ENCODE peak calls at places on chromosomes 12 and 14, in five cellular contexts. O is body of pancreas, I is adrenal gland, U is A549, A is kidney. J is an unnamed sample. For H3K4me1, the result is how much of the 10 kb centered on the place peaks cover.

GRCh38 chr12:131370791-131371579 is 339.9 kb upstream of the SFSWAP start:
- DNase-seq in I (no peak), U (no peak), O (no peak), A (no peak), J (no peak)

GRCh38 chr12:95319694-95320331 is 102.2 kb downstream of the VEZT start:
- DNase-seq in U (no peak), A (no peak), O (no peak), I (no peak), J (no peak)

GRCh38 chr12:122749569-122750332 is 2.9 kb upstream of the DENR start:
- DNase-seq in O (no peak), A (peak), U (peak), I (no peak), J (peak)

GRCh38 chr14:40911161-40911560 is 695.5 kb upstream of the LRFN5 start:
- DNase-seq in I (no peak), O (no peak), U (no peak), A (no peak), J (no peak)

GRCh38 chr12:53299101-53299453 is 418 bp upstream of the MYG1 start:
- DNase-seq in I (peak), U (peak), A (no peak), O (no peak), J (no peak)

GRCh38 chr12:95943231-95943842 is at the start of gene AMDHD1:
- DNase-seq in O (peak), A (peak), U (peak), I (peak), J (peak)

GRCh38 chr12:72089678-72090077 is 151.0 kb downstream of the TPH2 start:
- DNase-seq in O (no peak), I (no peak), U (no peak), A (no peak), J (no peak)

GRCh38 chr14:100365741-100366140 is 42.6 kb downstream of the SLC25A47 start:
- DNase-seq in U (no peak), O (no peak), A (no peak), I (peak), J (no peak)

GRCh38 chr12:6928703-6929407 is 1.1 kb downstream of the ATN1 start:
- DNase-seq in I (no peak), O (no peak), A (no peak), U (no peak), J (no peak)

GRCh38 chr12:54991161-54991991 is 6.8 kb upstream of the TESPA1 start:
- DNase-seq in U (no peak), A (no peak), O (no peak), I (no peak), J (no peak)

GRCh38 chr14:37018571-37019240 is 153.7 kb downstream of the SLC25A21 start:
- DNase-seq in I (no peak), O (no peak), A (no peak), U (no peak), J (no peak)

GRCh38 chr12:70648831-70649230 is 11.6 kb upstream of the PTPRB start:
- DNase-seq in A (no peak), U (no peak), O (no peak), I (no peak), J (no peak)

GRCh38 chr12:32679910-32680217 is 763 bp downstream of the DNM1L start:
- DNase-seq in U (no peak), I (no peak), O (no peak), A (no peak), J (no peak)

GRCh38 chr14:54450535-54450934 is 9.4 kb upstream of the CNIH1 start:
- DNase-seq in O (no peak), U (no peak), I (no peak), A (no peak), J (no peak)

GRCh38 chr14:54444003-54444402 is 2.8 kb upstream of the CNIH1 start:
- DNase-seq in I (no peak), U (no peak), A (no peak), O (no peak), J (no peak)

GRCh38 chr14:54446201-54446693 is 5.1 kb upstream of the CNIH1 start:
- DNase-seq in I (no peak), O (no peak), U (no peak), A (no peak), J (peak)

GRCh38 chr14:54444701-54445100 is 3.5 kb upstream of the CNIH1 start:
- DNase-seq in O (no peak), A (no peak), I (no peak), U (no peak), J (no peak)

GRCh38 chr14:54447231-54447692 is 6.1 kb upstream of the CNIH1 start:
- DNase-seq in U (peak), A (no peak), O (no peak), I (no peak), J (no peak)
- H3K27ac ChIP-seq in U (peak), A (no peak), O (no peak), I (no peak), J (no peak)

GRCh38 chr12:19223695-19224094 is 94.2 kb downstream of the PLEKHA5 start:
- DNase-seq in A (no peak), O (no peak), I (no peak), U (no peak), J (no peak)

GRCh38 chr12:19227190-19227879 is 97.8 kb downstream of the PLEKHA5 start:
- DNase-seq in U (no peak), I (no peak), O (no peak), A (no peak), J (no peak)

GRCh38 chr12:19223018-19223417 is 93.5 kb downstream of the PLEKHA5 start:
- DNase-seq in A (no peak), I (no peak), U (peak), O (no peak), J (no peak)

GRCh38 chr12:19222566-19222965 is 93.0 kb downstream of the PLEKHA5 start:
- DNase-seq in U (no peak), I (no peak), O (no peak), A (no peak), J (no peak)

GRCh38 chr12:19224746-19225145 is 95.2 kb downstream of the PLEKHA5 start:
- DNase-seq in O (no peak), U (no peak), I (no peak), A (no peak), J (no peak)
- H3K4me1 ChIP-seq in O (under half), U (under half), I (under half), A (under half), J (under half)

GRCh38 chr14:105249175-105250007 is 1.1 kb downstream of the BTBD6 start:
- DNase-seq in A (peak), U (no peak), I (peak), O (no peak), J (no peak)
- H3K27ac ChIP-seq in A (peak), U (peak), I (peak), O (peak), J (peak)

GRCh38 chr14:91829511-91829910 is 37.8 kb downstream of the TC2N start:
- DNase-seq in O (no peak), A (no peak), U (no peak), I (no peak), J (no peak)
- H3K4me1 ChIP-seq in O (half or more), A (under half), U (under half), I (under half), J (under half)

GRCh38 chr12:106031736-106032135 is 107.0 kb downstream of the NUAK1 start:
- DNase-seq in O (no peak), I (no peak), A (no peak), U (no peak), J (no peak)
- H3K27ac ChIP-seq in O (no peak), I (no peak), A (no peak), U (peak), J (no peak)

GRCh38 chr14:93974299-93974698 is 2.1 kb downstream of the ASB2 start:
- DNase-seq in O (no peak), U (no peak), I (no peak), A (no peak), J (no peak)
- H3K4me1 ChIP-seq in O (under half), U (under half), I (under half), A (under half), J (under half)

DNA sequence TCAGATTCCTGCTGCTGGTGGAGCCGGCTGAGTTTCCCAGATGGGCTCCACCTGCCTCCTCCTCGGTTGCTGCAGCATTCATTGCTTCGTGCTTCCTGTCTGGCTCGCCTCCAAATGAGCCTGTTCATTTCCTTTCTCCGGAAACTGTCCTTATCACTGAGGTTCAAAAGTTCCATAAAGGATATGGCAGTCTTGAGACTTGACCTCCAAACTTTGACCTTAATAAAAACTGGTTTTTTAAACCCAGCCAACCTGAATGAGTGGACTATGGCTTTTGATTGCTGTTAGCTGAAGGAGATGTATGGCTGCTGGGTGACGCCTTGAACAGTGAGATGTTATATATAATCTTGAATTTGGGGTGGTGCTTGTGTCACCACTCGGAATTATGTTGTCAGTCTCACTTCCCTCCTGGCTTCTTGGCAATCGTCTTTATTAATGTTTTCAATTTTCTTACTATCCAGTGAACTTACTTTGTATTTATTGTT is 62.7 kb downstream of the RASSF3 start:
- DNase-seq in A (peak), O (peak), U (no peak), I (peak), J (no peak)
- H3K27ac ChIP-seq in A (no peak), O (peak), U (peak), I (peak), J (peak)

GRCh38 chr14:50785506-50786063 is 45.4 kb downstream of the NIN start:
- DNase-seq in U (no peak), O (no peak), I (no peak), A (no peak), J (no peak)
- H3K4me1 ChIP-seq in U (under half), O (under half), I (under half), A (under half), J (under half)

GRCh38 chr12:22974865-22975264 is 349.9 kb downstream of the ETNK1 start:
- DNase-seq in U (peak), A (no peak), I (no peak), O (no peak), J (no peak)

GRCh38 chr12:22982635-22983034 is 357.7 kb downstream of the ETNK1 start:
- DNase-seq in A (peak), U (no peak), O (no peak), I (no peak), J (no peak)

GRCh38 chr12:22979854-22980253 is 354.9 kb downstream of the ETNK1 start:
- DNase-seq in O (no peak), I (no peak), U (no peak), A (no peak), J (no peak)

GRCh38 chr12:22981711-22982110 is 356.7 kb downstream of the ETNK1 start:
- DNase-seq in I (no peak), A (no peak), O (no peak), U (no peak), J (no peak)

GRCh38 chr12:22978962-22979361 is 354.0 kb downstream of the ETNK1 start:
- DNase-seq in U (no peak), O (no peak), I (no peak), A (no peak), J (no peak)
- H3K27ac ChIP-seq in U (no peak), O (no peak), I (no peak), A (no peak), J (no peak)

J was measured in prostate gland.